ENCODE peak calls at places on chromosomes 2 and 18, in five cellular contexts. T, M, O, Y and H are unnamed samples.

GRCh38 chr2:375947-376307 is 88.0 kb upstream of the ALKAL2 start:
- DNase-seq in M (no peak), T (no peak), Y (no peak), O (no peak), H (no peak)

GRCh38 chr2:854460-854859 is 96.2 kb upstream of the SNTG2 start:
- DNase-seq in T (no peak), M (no peak), O (peak; percentile 3), Y (no peak), H (no peak)

GRCh38 chr2:240433973-240434727 is 1.3 kb upstream of the GPC1 start:
- DNase-seq in M (peak; percentile 74), T (no peak), Y (no peak), O (no peak), H (no peak)

GRCh38 chr18:59172664-59173249 is 33.1 kb downstream of the SEC11C start:
- DNase-seq in M (no peak), O (no peak), T (no peak), Y (no peak), H (no peak)

GRCh38 chr2:188042412-188042811 is 249.3 kb upstream of the GULP1 start:
- DNase-seq in T (no peak), O (no peak), M (no peak), Y (no peak), H (no peak)

GRCh38 chr2:52144588-52144987 is 1112.7 kb upstream of the NRXN1 start:
- DNase-seq in T (no peak), O (no peak), Y (no peak), M (no peak), H (no peak)

GRCh38 chr2:74092236-74092635 is 55.5 kb downstream of the BOLA3 start:
- DNase-seq in O (no peak), Y (peak; percentile 19), M (no peak), T (no peak), H (no peak)

GRCh38 chr2:120383191-120383590 is 37.3 kb downstream of the INHBB start:
- DNase-seq in M (no peak), O (no peak), T (no peak), Y (no peak), H (no peak)

GRCh38 chr2:230757476-230757875 is 44.8 kb downstream of the CAB39 start:
- DNase-seq in O (no peak), M (no peak), T (no peak), Y (no peak), H (no peak)